ENCODE peak calls at places on chromosome 18, in five cellular contexts. I is SK-N-SH, P is IMR-90, W is HepG2, M is K562. N is an unnamed sample.

GRCh38 chr18:78017869-78018268 is 768.2 kb downstream of the GALR1 start:
- DNase-seq in M (no peak), W (no peak), I (no peak), P (no peak), N (no peak)

GRCh38 chr18:44920441-44920840 is 239.8 kb downstream of the SETBP1 start:
- DNase-seq in P (no peak), W (no peak), I (no peak), M (no peak), N (no peak)

GRCh38 chr18:23357992-23358594 is 95.0 kb upstream of the RIOK3 start:
- DNase-seq in M (no peak), P (no peak), W (no peak), I (no peak), N (no peak)

GRCh38 chr18:36758001-36758400 is 70.8 kb downstream of the TPGS2 start:
- DNase-seq in P (peak; percentile 23), I (no peak), M (no peak), W (no peak), N (no peak)

GRCh38 chr18:6745504-6746031 is 16.1 kb downstream of the ARHGAP28 start:
- DNase-seq in P (no peak), I (no peak), M (no peak), W (no peak), N (no peak)

GRCh38 chr18:48663931-48664847 is 125.4 kb downstream of the CTIF start:
- DNase-seq in W (peak; percentile 42), M (peak; percentile 70), P (peak; percentile 36), I (peak; percentile 84), N (no peak)

GRCh38 chr18:41532344-41533086 is 422.5 kb upstream of the PIK3C3 start:
- DNase-seq in W (no peak), I (no peak), P (peak; percentile 1), M (no peak), N (no peak)

GRCh38 chr18:24627644-24628315 is 167.3 kb downstream of the HRH4 start:
- DNase-seq in M (no peak), W (no peak), P (peak; percentile 76), I (no peak), N (no peak)

GRCh38 chr18:46387426-46388131 is 269.4 kb downstream of the LOXHD1 start:
- DNase-seq in I (peak; percentile 38), P (no peak), M (no peak), W (no peak), N (no peak)

GRCh38 chr18:23809411-23809810 is 120.2 kb downstream of the LAMA3 start:
- DNase-seq in M (no peak), I (no peak), W (no peak), P (no peak), N (no peak)

GRCh38 chr18:25678226-25678625 is 326.3 kb upstream of the ZNF521 start:
- DNase-seq in M (no peak), P (no peak), W (no peak), I (no peak), N (no peak)

GRCh38 chr18:36511791-36512352 is 214.4 kb downstream of the FHOD3 start:
- DNase-seq in I (peak; percentile 27), P (no peak), W (no peak), M (no peak), N (no peak)

GRCh38 chr18:61992923-61993322 is 100.1 kb upstream of the RNF152 start:
- DNase-seq in I (no peak), M (no peak), W (peak; percentile 18), P (peak; percentile 72), N (no peak)

GRCh38 chr18:25594351-25594750 is 242.4 kb upstream of the ZNF521 start:
- DNase-seq in M (no peak), W (no peak), I (peak; percentile 16), P (peak; percentile 16), N (no peak)

GRCh38 chr18:45636110-45636509 is 20.8 kb downstream of the SLC14A2 start:
- DNase-seq in P (no peak), I (no peak), W (no peak), M (no peak), N (no peak)

GRCh38 chr18:49666045-49666444 is 104.2 kb downstream of the LIPG start:
- DNase-seq in W (no peak), M (no peak), P (peak; percentile 48), I (peak; percentile 46), N (no peak)

GRCh38 chr18:26190506-26190905 is 35.7 kb upstream of the TAF4B start:
- DNase-seq in P (no peak), I (no peak), M (no peak), W (no peak), N (peak; percentile 74)

GRCh38 chr18:37361223-37362157 is 204.1 kb downstream of the CELF4 start:
- DNase-seq in P (no peak), W (no peak), M (no peak), I (no peak), N (no peak)

GRCh38 chr18:44627245-44627644 is 53.4 kb upstream of the SETBP1 start:
- DNase-seq in I (no peak), P (peak; percentile 1), W (no peak), M (no peak), N (no peak)

GRCh38 chr18:51610481-51610880 is 413.0 kb upstream of the MEX3C start:
- DNase-seq in W (no peak), M (no peak), P (no peak), I (no peak), N (no peak)

GRCh38 chr18:27604583-27604982 is 419.5 kb upstream of the CHST9 start:
- DNase-seq in P (peak; percentile 21), M (no peak), W (no peak), I (no peak), N (no peak)

GRCh38 chr18:62460851-62461300 is 61.9 kb upstream of the ZCCHC2 start:
- DNase-seq in P (no peak), M (no peak), I (no peak), W (peak; percentile 99), N (no peak)

GRCh38 chr18:35178260-35178659 is 62.6 kb upstream of the ZNF397 start:
- DNase-seq in P (peak; percentile 61), I (no peak), W (no peak), M (no peak), N (no peak)

GRCh38 chr18:518081-518480 is 17.6 kb upstream of the COLEC12 start:
- DNase-seq in P (no peak), I (no peak), M (no peak), W (no peak), N (no peak)

GRCh38 chr18:26456070-26456491 is 92.3 kb downstream of the KCTD1 start:
- DNase-seq in P (no peak), W (peak; percentile 10), I (no peak), M (no peak), N (no peak)

GRCh38 chr18:77374106-77374505 is 124.5 kb downstream of the GALR1 start:
- DNase-seq in W (no peak), M (no peak), P (no peak), I (no peak), N (no peak)

GRCh38 chr18:76823574-76823973 is 1.2 kb downstream of the ZNF236 start:
- DNase-seq in W (no peak), M (peak; percentile 37), P (peak; percentile 15), I (peak; percentile 44), N (no peak)

GRCh38 chr18:36942264-36942663 is 113.3 kb downstream of the KIAA1328 start:
- DNase-seq in P (peak; percentile 53), M (peak; percentile 56), W (peak; percentile 19), I (peak; percentile 37), N (no peak)

GRCh38 chr18:11146238-11146946 is 3.0 kb downstream of the PIEZO2 start:
- DNase-seq in W (no peak), M (no peak), P (no peak), I (no peak), N (no peak)

GRCh38 chr18:46302866-46303485 is 198.8 kb downstream of the HAUS1 start:
- DNase-seq in M (no peak), P (no peak), W (no peak), I (no peak), N (no peak)

GRCh38 chr18:79528846-79529245 is 133.1 kb downstream of the NFATC1 start:
- DNase-seq in W (peak; percentile 36), I (peak; percentile 84), P (peak; percentile 64), M (peak; percentile 68), N (no peak)
- TF ChIP-seq MXI1 in W (no peak), I (no peak), P (no peak), M (no peak), N (no peak)

GRCh38 chr18:79770826-79771225 is 26.9 kb upstream of the KCNG2 start:
- DNase-seq in I (no peak), W (no peak), P (no peak), M (no peak), N (no peak)

GRCh38 chr18:79770501-79770815 is 27.3 kb upstream of the KCNG2 start:
- DNase-seq in I (no peak), P (no peak), W (no peak), M (no peak), N (no peak)

GRCh38 chr18:79771446-79772107 is 26.2 kb upstream of the KCNG2 start:
- DNase-seq in W (no peak), M (no peak), I (no peak), P (no peak), N (no peak)

GRCh38 chr18:79772108-79772864 is 25.5 kb upstream of the KCNG2 start:
- DNase-seq in W (no peak), M (no peak), P (no peak), I (no peak), N (no peak)

DNA sequence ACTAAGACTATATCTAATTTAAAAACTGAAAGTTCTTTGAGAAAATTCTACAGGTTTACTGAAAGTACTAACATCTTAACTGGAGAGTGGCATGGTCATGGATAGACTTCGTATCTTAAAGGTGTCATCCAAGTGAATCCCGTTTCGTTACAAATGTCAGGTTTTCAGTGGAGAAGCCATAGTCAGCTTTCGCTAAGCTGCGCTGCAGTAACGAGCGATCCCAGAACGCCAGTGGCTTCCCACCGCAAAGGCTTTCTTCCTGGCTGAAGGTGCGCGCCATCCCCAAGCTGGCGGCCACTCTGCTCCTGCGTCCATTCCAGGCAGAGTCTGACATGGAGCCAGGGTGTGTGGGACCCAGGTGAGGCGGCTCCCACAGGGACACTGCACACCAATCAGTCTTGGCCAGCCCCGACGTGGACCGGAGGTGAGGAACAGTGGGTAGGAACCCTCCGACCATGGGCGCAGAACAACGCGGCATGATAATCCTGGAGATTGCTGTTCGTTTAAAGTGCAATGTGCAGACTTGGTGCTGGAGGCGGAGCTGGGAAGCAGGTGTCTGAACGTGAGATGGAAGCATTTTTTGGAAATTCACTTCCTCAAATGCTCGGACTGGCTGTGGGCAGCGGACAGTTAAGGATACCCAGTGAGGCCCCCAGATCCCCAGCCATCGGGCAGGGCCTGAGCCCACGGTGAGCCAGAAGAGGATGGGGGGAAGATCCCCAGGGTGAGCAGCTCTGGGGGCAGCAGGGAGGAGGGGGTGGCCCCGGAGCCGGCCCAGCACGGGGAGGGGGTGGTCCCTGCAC is 27.8 kb upstream of the KCNG2 start:
- DNase-seq in W (no peak), P (no peak), I (no peak), M (no peak), N (no peak)
- TF ChIP-seq MXI1 in W (no peak), P (no peak), I (no peak), M (no peak), N (no peak)

GRCh38 chr18:8721716-8722115 is 16.4 kb downstream of the MTCL1 start:
- DNase-seq in W (peak; percentile 41), P (peak; percentile 69), I (no peak), M (no peak), N (no peak)
- TF ChIP-seq MXI1 in W (no peak), P (no peak), I (no peak), M (no peak), N (no peak)

DNA sequence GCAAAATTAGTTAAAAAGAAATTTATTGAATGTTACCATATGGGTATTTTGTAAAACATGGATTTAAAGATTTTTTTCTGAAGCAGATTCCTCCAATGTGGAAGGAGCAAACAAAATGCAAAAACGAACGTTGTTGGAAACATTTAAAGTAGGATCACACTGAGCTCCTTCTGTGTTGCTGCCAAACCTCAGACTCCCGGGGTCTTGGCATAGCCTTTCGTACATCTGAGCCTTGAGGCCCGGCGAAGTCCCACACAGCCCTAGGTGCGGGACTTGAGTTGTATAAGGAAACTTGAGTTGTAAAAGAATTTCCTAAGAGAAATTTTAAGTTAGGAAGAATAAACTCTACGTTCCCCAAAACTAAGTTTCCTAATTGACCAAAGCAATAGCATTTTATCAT is 52.0 kb upstream of the CD226 start:
- DNase-seq in I (no peak), P (no peak), W (no peak), M (no peak), N (no peak)
- TF ChIP-seq MXI1 in I (no peak), P (no peak), W (no peak), M (no peak), N (no peak)

N was measured in GM12878.